ENCODE peak calls at places on chromosome 2, in five cellular contexts. One of them, this sample, is unnamed.

GRCh38 chr2:127688405-127688804 is 12.9 kb upstream of the SFT2D3 start:
- DNase-seq in IMR-90: no peak
- DNase-seq in HepG2: no peak
- DNase-seq in GM12878: no peak
- DNase-seq in K562: no peak
- DNase-seq in this sample: no peak

GRCh38 chr2:46073540-46074018 is 223.6 kb upstream of the EPAS1 start:
- DNase-seq in IMR-90: peak; percentile 97
- DNase-seq in HepG2: peak; percentile 39
- DNase-seq in GM12878: no peak
- DNase-seq in K562: no peak
- DNase-seq in this sample: peak; percentile 80

GRCh38 chr2:54555318-54555837 is 99.3 kb downstream of the SPTBN1 start:
- DNase-seq in IMR-90: no peak
- DNase-seq in HepG2: peak; percentile 89
- DNase-seq in GM12878: no peak
- DNase-seq in K562: no peak
- DNase-seq in this sample: no peak

GRCh38 chr2:237549216-237550056 is 16.9 kb upstream of the PRLH start:
- DNase-seq in IMR-90: no peak
- DNase-seq in HepG2: peak; percentile 59
- DNase-seq in GM12878: no peak
- DNase-seq in K562: no peak
- DNase-seq in this sample: no peak

GRCh38 chr2:233538741-233539140 is 27.8 kb downstream of the USP40 start:
- DNase-seq in IMR-90: no peak
- DNase-seq in HepG2: no peak
- DNase-seq in GM12878: no peak
- DNase-seq in K562: no peak
- DNase-seq in this sample: no peak

GRCh38 chr2:190431907-190432306 is 23.8 kb downstream of the MFSD6 start:
- DNase-seq in IMR-90: peak; percentile 17
- DNase-seq in HepG2: no peak
- DNase-seq in GM12878: no peak
- DNase-seq in K562: no peak
- DNase-seq in this sample: no peak

GRCh38 chr2:12807907-12808810 is 91.4 kb downstream of the TRIB2 start:
- DNase-seq in IMR-90: no peak
- DNase-seq in HepG2: no peak
- DNase-seq in GM12878: no peak
- DNase-seq in K562: no peak
- DNase-seq in this sample: no peak

GRCh38 chr2:157825885-157826284 is 50.2 kb downstream of the ACVR1 start:
- DNase-seq in IMR-90: peak; percentile 54
- DNase-seq in HepG2: no peak
- DNase-seq in GM12878: no peak
- DNase-seq in K562: no peak
- DNase-seq in this sample: no peak

GRCh38 chr2:70173520-70173919 is 17.3 kb downstream of the C2orf42 start:
- DNase-seq in IMR-90: peak; percentile 6
- DNase-seq in HepG2: no peak
- DNase-seq in GM12878: no peak
- DNase-seq in K562: no peak
- DNase-seq in this sample: no peak

GRCh38 chr2:96839288-96839874 is 4.4 kb downstream of the ANKRD23 start:
- DNase-seq in IMR-90: no peak
- DNase-seq in HepG2: no peak
- DNase-seq in GM12878: no peak
- DNase-seq in K562: no peak
- DNase-seq in this sample: no peak

GRCh38 chr2:177281400-177282021 is 17.0 kb upstream of the NFE2L2 start:
- DNase-seq in IMR-90: no peak
- DNase-seq in HepG2: no peak
- DNase-seq in GM12878: peak; percentile 64
- DNase-seq in K562: peak; percentile 44
- DNase-seq in this sample: no peak

GRCh38 chr2:215020283-215020682 is 118.1 kb downstream of the ABCA12 start:
- DNase-seq in IMR-90: no peak
- DNase-seq in HepG2: no peak
- DNase-seq in GM12878: no peak
- DNase-seq in K562: no peak
- DNase-seq in this sample: no peak

GRCh38 chr2:3785220-3785889 is 82.0 kb downstream of the DCDC2C start:
- DNase-seq in IMR-90: peak; percentile 74
- DNase-seq in HepG2: no peak
- DNase-seq in GM12878: no peak
- DNase-seq in K562: no peak
- DNase-seq in this sample: peak; percentile 15

GRCh38 chr2:144325086-144325485 is 194.8 kb downstream of the ZEB2 start:
- DNase-seq in IMR-90: no peak
- DNase-seq in HepG2: no peak
- DNase-seq in GM12878: peak; percentile 63
- DNase-seq in K562: no peak
- DNase-seq in this sample: no peak

GRCh38 chr2:150279673-150280072 is 207.8 kb downstream of the RND3 start:
- DNase-seq in IMR-90: no peak
- DNase-seq in HepG2: no peak
- DNase-seq in GM12878: no peak
- DNase-seq in K562: no peak
- DNase-seq in this sample: no peak

GRCh38 chr2:240023792-240024191 is 1.4 kb downstream of the NDUFA10 start:
- DNase-seq in IMR-90: no peak
- DNase-seq in HepG2: no peak
- DNase-seq in GM12878: no peak
- DNase-seq in K562: peak; percentile 67
- DNase-seq in this sample: no peak

GRCh38 chr2:112640800-112641675 is 4.7 kb upstream of the SLC20A1 start:
- DNase-seq in IMR-90: peak; percentile 96
- DNase-seq in HepG2: no peak
- DNase-seq in GM12878: no peak
- DNase-seq in K562: peak; percentile 82
- DNase-seq in this sample: no peak

GRCh38 chr2:17827306-17827705 is 11.0 kb downstream of the MSGN1 start:
- DNase-seq in IMR-90: no peak
- DNase-seq in HepG2: no peak
- DNase-seq in GM12878: no peak
- DNase-seq in K562: no peak
- DNase-seq in this sample: no peak

GRCh38 chr2:142008135-142008744 is 122.6 kb downstream of the LRP1B start:
- DNase-seq in IMR-90: no peak
- DNase-seq in HepG2: no peak
- DNase-seq in GM12878: no peak
- DNase-seq in K562: no peak
- DNase-seq in this sample: no peak

GRCh38 chr2:240137596-240138274 is 1.6 kb upstream of the COPS9 start:
- DNase-seq in IMR-90: no peak
- DNase-seq in HepG2: no peak
- DNase-seq in GM12878: no peak
- DNase-seq in K562: no peak
- DNase-seq in this sample: no peak

GRCh38 chr2:134163336-134163735 is 90.5 kb upstream of the MGAT5 start:
- DNase-seq in IMR-90: no peak
- DNase-seq in HepG2: no peak
- DNase-seq in GM12878: no peak
- DNase-seq in K562: no peak
- DNase-seq in this sample: no peak

GRCh38 chr2:30664761-30665358 is 142.4 kb downstream of the CAPN13 start:
- DNase-seq in IMR-90: peak; percentile 97
- DNase-seq in HepG2: peak; percentile 41
- DNase-seq in GM12878: no peak
- DNase-seq in K562: peak; percentile 31
- DNase-seq in this sample: peak; percentile 91

GRCh38 chr2:215680605-215681598 is 245.0 kb upstream of the FN1 start:
- DNase-seq in IMR-90: peak; percentile 87
- DNase-seq in HepG2: peak; percentile 100
- DNase-seq in GM12878: peak; percentile 50
- DNase-seq in K562: no peak
- DNase-seq in this sample: peak; percentile 66

GRCh38 chr2:34736482-34736881 is 1137.4 kb upstream of the FAM98A start:
- DNase-seq in IMR-90: no peak
- DNase-seq in HepG2: no peak
- DNase-seq in GM12878: no peak
- DNase-seq in K562: no peak
- DNase-seq in this sample: no peak

GRCh38 chr2:129299756-129300155 is 679.7 kb upstream of the RAB6C start:
- DNase-seq in IMR-90: no peak
- DNase-seq in HepG2: no peak
- DNase-seq in GM12878: no peak
- DNase-seq in K562: no peak
- DNase-seq in this sample: no peak

GRCh38 chr2:129302815-129303214 is 676.7 kb upstream of the RAB6C start:
- DNase-seq in IMR-90: no peak
- DNase-seq in HepG2: no peak
- DNase-seq in GM12878: no peak
- DNase-seq in K562: no peak
- DNase-seq in this sample: no peak

GRCh38 chr2:129300456-129300855 is 679.0 kb upstream of the RAB6C start:
- DNase-seq in IMR-90: no peak
- DNase-seq in HepG2: no peak
- DNase-seq in GM12878: no peak
- DNase-seq in K562: no peak
- DNase-seq in this sample: no peak

GRCh38 chr2:129302106-129302505 is 677.4 kb upstream of the RAB6C start:
- DNase-seq in IMR-90: no peak
- DNase-seq in HepG2: no peak
- DNase-seq in GM12878: no peak
- DNase-seq in K562: no peak
- DNase-seq in this sample: no peak

DNA sequence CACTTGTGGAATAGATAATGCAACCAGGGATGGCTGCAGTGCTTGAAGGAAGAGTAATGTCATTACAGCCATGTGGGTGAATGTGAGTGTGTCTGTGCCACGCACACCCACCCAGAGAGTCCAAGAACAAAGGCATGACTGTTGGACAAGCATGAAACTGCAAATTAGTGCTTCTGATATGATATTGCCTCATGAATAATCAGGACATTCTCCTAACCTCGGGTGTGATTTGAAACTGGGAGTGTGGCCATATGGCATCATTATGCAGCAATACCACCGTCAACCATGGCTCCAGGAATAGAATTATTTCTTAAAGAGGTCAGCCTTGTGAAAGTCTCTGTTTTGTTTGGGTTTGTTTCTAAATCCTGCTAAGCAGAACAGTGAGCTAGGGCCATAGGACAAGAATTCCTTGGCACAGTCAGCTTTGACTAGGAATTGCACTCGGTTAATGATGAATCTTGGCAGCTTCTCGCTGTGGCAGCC is 678.0 kb upstream of the RAB6C start:
- DNase-seq in IMR-90: no peak
- DNase-seq in HepG2: no peak
- DNase-seq in GM12878: no peak
- DNase-seq in K562: no peak
- DNase-seq in this sample: no peak
- TF ChIP-seq BHLHE40 in IMR-90: no peak
- TF ChIP-seq BHLHE40 in HepG2: no peak
- TF ChIP-seq BHLHE40 in GM12878: no peak
- TF ChIP-seq BHLHE40 in K562: no peak
- TF ChIP-seq BHLHE40 in this sample: no peak

GRCh38 chr2:222358876-222359275 is 60.1 kb upstream of the PAX3 start:
- DNase-seq in IMR-90: no peak
- DNase-seq in HepG2: no peak
- DNase-seq in GM12878: no peak
- DNase-seq in K562: no peak
- DNase-seq in this sample: no peak
- TF ChIP-seq CEBPB in IMR-90: no peak
- TF ChIP-seq CEBPB in HepG2: no peak
- TF ChIP-seq CEBPB in GM12878: no peak
- TF ChIP-seq CEBPB in K562: no peak
- TF ChIP-seq CEBPB in this sample: no peak

GRCh38 chr2:82345910-82346309 is 2041.4 kb upstream of the LRRTM1 start:
- DNase-seq in IMR-90: no peak
- DNase-seq in HepG2: no peak
- DNase-seq in GM12878: no peak
- DNase-seq in K562: no peak
- DNase-seq in this sample: no peak

GRCh38 chr2:82344670-82345069 is 2040.1 kb upstream of the LRRTM1 start:
- DNase-seq in IMR-90: no peak
- DNase-seq in HepG2: peak; percentile 21
- DNase-seq in GM12878: no peak
- DNase-seq in K562: peak; percentile 5
- DNase-seq in this sample: no peak

GRCh38 chr2:82342351-82342750 is 2037.8 kb upstream of the LRRTM1 start:
- DNase-seq in IMR-90: no peak
- DNase-seq in HepG2: no peak
- DNase-seq in GM12878: no peak
- DNase-seq in K562: no peak
- DNase-seq in this sample: no peak

GRCh38 chr2:82339805-82340204 is 2035.3 kb upstream of the LRRTM1 start:
- DNase-seq in IMR-90: no peak
- DNase-seq in HepG2: no peak
- DNase-seq in GM12878: no peak
- DNase-seq in K562: no peak
- DNase-seq in this sample: no peak

DNA sequence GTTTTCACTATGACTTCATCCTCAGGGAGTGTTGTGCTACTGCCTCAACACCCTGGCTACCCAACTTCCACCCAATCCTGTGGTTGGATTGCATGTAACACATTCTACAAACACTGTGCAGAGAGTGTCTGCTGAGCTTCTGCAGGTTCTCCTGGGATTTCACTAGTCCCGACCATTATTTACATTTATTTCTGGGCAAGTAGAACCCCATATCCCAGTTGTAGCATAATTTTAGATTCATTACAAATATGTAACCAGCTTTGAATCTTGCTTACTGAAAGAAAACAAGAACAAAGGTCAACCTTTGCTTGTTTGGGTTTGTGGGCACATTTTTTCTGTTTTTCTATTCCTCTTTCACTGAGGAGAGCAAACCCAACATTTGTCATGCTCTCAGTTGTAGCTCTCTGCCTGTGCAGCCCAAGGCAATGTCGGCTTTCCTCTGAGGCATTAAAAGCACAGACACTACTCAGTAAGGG is 2036.1 kb upstream of the LRRTM1 start:
- DNase-seq in IMR-90: no peak
- DNase-seq in HepG2: no peak
- DNase-seq in GM12878: no peak
- DNase-seq in K562: no peak
- DNase-seq in this sample: no peak
- TF ChIP-seq BHLHE40 in IMR-90: no peak
- TF ChIP-seq BHLHE40 in HepG2: no peak
- TF ChIP-seq BHLHE40 in GM12878: no peak
- TF ChIP-seq BHLHE40 in K562: no peak
- TF ChIP-seq BHLHE40 in this sample: no peak

DNA sequence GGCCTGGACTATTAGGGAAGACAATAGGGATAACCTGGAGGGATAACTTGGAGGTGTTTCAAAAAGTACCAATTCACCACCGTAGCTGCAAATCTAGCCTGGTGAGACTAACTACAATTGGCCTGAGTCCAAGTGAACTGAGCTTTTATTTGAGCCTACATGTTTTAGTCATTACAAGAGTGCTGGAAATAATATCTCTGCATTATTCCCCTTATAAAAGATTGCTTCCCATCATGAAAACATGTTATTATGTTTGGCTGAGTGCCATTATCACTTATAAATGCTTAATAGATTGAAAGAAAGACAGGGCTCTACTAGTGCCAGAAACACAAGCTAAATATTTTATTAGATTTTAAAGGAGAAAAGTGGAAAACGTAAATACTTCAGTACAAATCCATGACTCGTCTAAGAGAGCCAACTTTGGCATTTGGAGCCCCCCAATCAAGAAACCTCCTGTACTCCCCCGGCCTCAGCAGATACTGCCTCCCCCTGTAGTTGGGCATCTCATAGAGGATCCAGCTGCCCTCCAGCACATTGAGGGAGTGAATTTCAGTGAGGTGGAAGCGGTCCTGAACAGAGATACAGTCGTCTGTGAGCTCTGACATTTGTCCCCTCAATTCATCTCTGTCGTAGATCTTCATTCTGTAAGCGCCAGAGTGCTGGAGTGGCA is 3.6 kb downstream of the CRYGB start:
- DNase-seq in IMR-90: peak; percentile 4
- DNase-seq in HepG2: no peak
- DNase-seq in GM12878: no peak
- DNase-seq in K562: no peak
- DNase-seq in this sample: no peak
- TF ChIP-seq CEBPB in IMR-90: no peak
- TF ChIP-seq CEBPB in HepG2: no peak
- TF ChIP-seq CEBPB in GM12878: no peak
- TF ChIP-seq CEBPB in K562: no peak
- TF ChIP-seq CEBPB in this sample: no peak

This sample was measured in A549.